ENCODE peak calls at places on chromosomes 2 and 18, in eight cellular contexts. Z, I, R, L, E, N, K and G are unnamed samples.

GRCh38 chr18:56161604-56162003 is 476.8 kb downstream of the TXNL1 start:
- DNase-seq in L (no peak), R (no peak), E (no peak), N (no peak), Z (no peak), I (no peak), K (no peak), G (no peak)

GRCh38 chr2:58289029-58289428 is 47.9 kb upstream of the FANCL start:
- DNase-seq in I (peak), R (no peak), E (no peak), N (no peak), L (no peak), K (no peak), Z (no peak), G (no peak)

GRCh38 chr2:25312958-25313710 is 28.6 kb downstream of the DNMT3A start:
- DNase-seq in L (no peak), I (no peak), Z (no peak), R (no peak), N (peak), E (no peak), K (no peak), G (no peak)

GRCh38 chr2:128308284-128308731 is 10.4 kb downstream of the HS6ST1 start:
- DNase-seq in E (no peak), R (peak), I (no peak), K (no peak), Z (no peak), L (no peak), N (no peak), G (no peak)

GRCh38 chr18:61502472-61502871 is 169.2 kb downstream of the CDH20 start:
- DNase-seq in N (no peak), R (no peak), E (peak), Z (peak), L (peak), K (peak), I (peak), G (peak)

GRCh38 chr18:8788503-8789429 is 83.4 kb downstream of the MTCL1 start:
- DNase-seq in I (peak), N (no peak), L (no peak), K (no peak), R (no peak), Z (no peak), E (no peak), G (no peak)

GRCh38 chr2:234335676-234336228 is 161.1 kb downstream of the ARL4C start:
- DNase-seq in E (peak), R (peak), K (peak), Z (no peak), L (no peak), I (peak), N (peak), G (peak)

GRCh38 chr2:40584432-40584831 is 132.5 kb upstream of the SLC8A1 start:
- DNase-seq in Z (no peak), N (no peak), I (peak), K (no peak), E (no peak), L (no peak), R (no peak), G (peak)

GRCh38 chr18:58325521-58325908 is 281.5 kb downstream of the NEDD4L start:
- DNase-seq in L (no peak), R (no peak), Z (no peak), N (no peak), E (no peak), I (peak), K (no peak), G (peak)

GRCh38 chr18:35041752-35042379 is 653 bp downstream of the MAPRE2 start:
- DNase-seq in I (no peak), N (peak), E (no peak), K (peak), Z (no peak), L (no peak), R (no peak), G (no peak)

GRCh38 chr2:156429211-156429610 is 7.0 kb upstream of the GPD2 start:
- DNase-seq in E (no peak), R (no peak), K (no peak), N (no peak), L (no peak), I (no peak), Z (no peak), G (no peak)

GRCh38 chr2:69767034-69767433 is 25.1 kb downstream of the ANXA4 start:
- DNase-seq in I (peak), R (no peak), L (peak), E (no peak), N (no peak), Z (no peak), K (peak), G (peak)

GRCh38 chr18:64119916-64120315 is 29.0 kb downstream of the LINC00305 start:
- DNase-seq in L (peak), Z (peak), R (no peak), E (no peak), K (no peak), N (no peak), I (no peak), G (no peak)

GRCh38 chr2:241850544-241851324 is 8.0 kb downstream of the PDCD1 start:
- DNase-seq in I (no peak), E (no peak), L (no peak), K (no peak), N (no peak), R (no peak), Z (no peak), G (no peak)

GRCh38 chr18:22711381-22711717 is 221.8 kb upstream of the RBBP8 start:
- DNase-seq in K (no peak), Z (no peak), N (no peak), R (no peak), L (no peak), E (peak), I (no peak), G (no peak)

GRCh38 chr18:38241736-38242135 is 676.1 kb upstream of the CELF4 start:
- DNase-seq in L (no peak), R (no peak), E (no peak), N (no peak), K (no peak), I (no peak), Z (no peak), G (no peak)

GRCh38 chr2:110105608-110106467 is 9.8 kb downstream of the MALL start:
- DNase-seq in N (no peak), I (peak), Z (no peak), E (peak), R (no peak), L (no peak), K (no peak), G (peak)

GRCh38 chr2:119266091-119266589 is 42.5 kb downstream of the STEAP3 start:
- DNase-seq in I (no peak), N (no peak), L (no peak), E (no peak), R (no peak), K (no peak), Z (no peak), G (no peak)

GRCh38 chr2:188524519-188525113 is 232.9 kb downstream of the GULP1 start:
- DNase-seq in Z (peak), E (peak), I (peak), N (peak), K (no peak), R (no peak), L (peak), G (peak)

GRCh38 chr2:222291485-222291841 is 7.3 kb downstream of the PAX3 start:
- DNase-seq in K (no peak), E (no peak), L (no peak), N (no peak), I (no peak), R (no peak), Z (no peak), G (no peak)

GRCh38 chr2:193738892-193739291 is 1544.2 kb upstream of the TMEFF2 start:
- DNase-seq in Z (no peak), E (no peak), K (no peak), I (no peak), R (no peak), L (no peak), N (no peak), G (no peak)

GRCh38 chr2:101197814-101198213 is 46.6 kb upstream of the TBC1D8 start:
- DNase-seq in Z (no peak), I (no peak), K (no peak), N (no peak), R (no peak), E (no peak), L (no peak), G (no peak)